ENCODE peak calls at places on chromosome 21, in five cellular contexts. E is astrocyte of the spinal cord, S is HL-60, B is PC-3, I is transverse colon. K is an unnamed sample.

GRCh38 chr21:38188037-38188436 is 68.8 kb upstream of the KCNJ15 start:
- DNase-seq in E (no peak), S (no peak), B (no peak), I (no peak), K (no peak)

GRCh38 chr21:44999428-44999971 is 59.7 kb downstream of the SLX9 start:
- DNase-seq in E (no peak), S (no peak), B (no peak), I (no peak), K (no peak)

GRCh38 chr21:38467911-38468310 is 30.4 kb downstream of the ERG start:
- DNase-seq in E (no peak), S (no peak), B (no peak), I (no peak), K (no peak)

GRCh38 chr21:17514124-17514481 is 1.3 kb downstream of the CXADR start:
- DNase-seq in E (peak), S (no peak), B (peak), I (no peak), K (peak)

GRCh38 chr21:45537111-45537745 is 5.0 kb downstream of the SLC19A1 start:
- DNase-seq in E (no peak), S (no peak), B (no peak), I (peak), K (no peak)

GRCh38 chr21:27292851-27293638 is 326.2 kb upstream of the ADAMTS5 start:
- DNase-seq in E (no peak), S (no peak), B (no peak), I (no peak), K (no peak)

GRCh38 chr21:28086861-28087581 is 905.7 kb downstream of the LTN1 start:
- DNase-seq in E (no peak), S (no peak), B (no peak), I (no peak), K (no peak)

GRCh38 chr21:35963920-35964451 is 96.3 kb downstream of the SETD4 start:
- DNase-seq in E (no peak), S (no peak), B (no peak), I (no peak), K (no peak)

GRCh38 chr21:44551290-44552015 is at the start of gene KRTAP10-2:
- DNase-seq in E (no peak), S (no peak), B (no peak), I (peak), K (no peak)

GRCh38 chr21:44984792-44985440 is 45.1 kb downstream of the SLX9 start:
- DNase-seq in E (no peak), S (no peak), B (no peak), I (no peak), K (no peak)

GRCh38 chr21:17427831-17428483 is 84.9 kb upstream of the CXADR start:
- DNase-seq in E (no peak), S (no peak), B (no peak), I (no peak), K (no peak)

GRCh38 chr21:38879912-38880577 is 74.3 kb downstream of the ETS2 start:
- DNase-seq in E (no peak), S (no peak), B (no peak), I (no peak), K (no peak)

GRCh38 chr21:45396620-45396995 is 8.4 kb upstream of the COL18A1 start:
- DNase-seq in E (no peak), S (no peak), B (no peak), I (no peak), K (no peak)

GRCh38 chr21:16085436-16085835 is 355.7 kb downstream of the USP25 start:
- DNase-seq in E (peak), S (no peak), B (peak), I (no peak), K (no peak)

GRCh38 chr21:46540087-46540710 is 64.7 kb downstream of the S100B start:
- DNase-seq in E (no peak), S (no peak), B (no peak), I (no peak), K (no peak)

GRCh38 chr21:37077403-37077802 is 4.3 kb downstream of the TTC3 start:
- DNase-seq in E (no peak), S (no peak), B (no peak), I (no peak), K (no peak)

GRCh38 chr21:39209334-39209688 is 26.1 kb upstream of the PSMG1 start:
- DNase-seq in E (no peak), S (no peak), B (no peak), I (no peak), K (no peak)

GRCh38 chr21:32009263-32009662 is 136.4 kb downstream of the HUNK start:
- DNase-seq in E (no peak), S (no peak), B (no peak), I (no peak), K (no peak)

GRCh38 chr21:26881504-26882228 is 36.5 kb upstream of the ADAMTS1 start:
- DNase-seq in E (peak), S (no peak), B (peak), I (no peak), K (peak)

GRCh38 chr21:44988607-44989537 is 49.0 kb downstream of the SLX9 start:
- DNase-seq in E (no peak), S (no peak), B (no peak), I (no peak), K (no peak)

GRCh38 chr21:38119793-38120192 is 137.0 kb upstream of the KCNJ15 start:
- DNase-seq in E (no peak), S (no peak), B (no peak), I (no peak), K (no peak)

GRCh38 chr21:27423073-27423472 is 456.2 kb upstream of the ADAMTS5 start:
- DNase-seq in E (peak), S (no peak), B (peak), I (peak), K (peak)

GRCh38 chr21:17139696-17140095 is 373.1 kb upstream of the CXADR start:
- DNase-seq in E (no peak), S (no peak), B (no peak), I (no peak), K (peak)

GRCh38 chr21:28543975-28544374 is 448.7 kb downstream of the LTN1 start:
- DNase-seq in E (no peak), S (no peak), B (no peak), I (no peak), K (peak)

GRCh38 chr21:46661211-46661625 is 25.7 kb downstream of the PRMT2 start:
- DNase-seq in E (peak), S (peak), B (no peak), I (peak), K (peak)

GRCh38 chr21:44626673-44627143 is at the start of gene KRTAP10-9:
- DNase-seq in E (no peak), S (no peak), B (no peak), I (no peak), K (no peak)

GRCh38 chr21:32929633-32930038 is 96.1 kb upstream of the OLIG2 start:
- DNase-seq in E (no peak), S (no peak), B (no peak), I (no peak), K (no peak)

GRCh38 chr21:15943009-15943666 is 213.4 kb downstream of the USP25 start:
- DNase-seq in E (peak), S (no peak), B (peak), I (no peak), K (peak)

GRCh38 chr21:16563795-16564194 is 834.0 kb downstream of the USP25 start:
- DNase-seq in E (peak), S (no peak), B (peak), I (no peak), K (peak)

GRCh38 chr21:45103966-45104520 is 29.7 kb downstream of the ADARB1 start:
- DNase-seq in E (no peak), S (no peak), B (no peak), I (no peak), K (no peak)

DNA sequence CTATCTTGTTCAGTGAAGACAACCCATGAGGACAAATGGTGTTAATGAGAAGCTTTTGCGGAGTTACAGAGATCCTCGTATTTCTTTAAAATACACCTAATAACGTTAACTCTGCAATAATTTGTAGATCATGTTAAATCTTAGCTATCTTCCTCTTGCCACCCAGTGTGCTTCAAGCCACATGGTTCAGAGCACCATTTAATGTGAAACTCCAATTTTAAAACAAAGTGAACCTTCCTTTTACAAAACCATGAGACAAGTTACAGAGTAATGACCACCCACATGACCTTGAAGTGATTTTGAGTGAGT is 1.7 kb upstream of the KCNE2 start:
- DNase-seq in E (no peak), S (no peak), B (no peak), I (no peak), K (no peak)
- TF ChIP-seq CTCF in E (no peak), S (no peak), B (peak), I (peak), K (no peak)

GRCh38 chr21:14737922-14738321 is 191.8 kb upstream of the SAMSN1 start:
- DNase-seq in E (peak), S (peak), B (peak), I (peak), K (peak)

GRCh38 chr21:14739590-14739989 is 193.5 kb upstream of the SAMSN1 start:
- DNase-seq in E (no peak), S (no peak), B (no peak), I (no peak), K (no peak)

GRCh38 chr21:14736162-14736561 is 190.0 kb upstream of the SAMSN1 start:
- DNase-seq in E (no peak), S (no peak), B (no peak), I (no peak), K (no peak)

GRCh38 chr21:14736672-14737071 is 190.6 kb upstream of the SAMSN1 start:
- DNase-seq in E (no peak), S (no peak), B (no peak), I (no peak), K (no peak)

DNA sequence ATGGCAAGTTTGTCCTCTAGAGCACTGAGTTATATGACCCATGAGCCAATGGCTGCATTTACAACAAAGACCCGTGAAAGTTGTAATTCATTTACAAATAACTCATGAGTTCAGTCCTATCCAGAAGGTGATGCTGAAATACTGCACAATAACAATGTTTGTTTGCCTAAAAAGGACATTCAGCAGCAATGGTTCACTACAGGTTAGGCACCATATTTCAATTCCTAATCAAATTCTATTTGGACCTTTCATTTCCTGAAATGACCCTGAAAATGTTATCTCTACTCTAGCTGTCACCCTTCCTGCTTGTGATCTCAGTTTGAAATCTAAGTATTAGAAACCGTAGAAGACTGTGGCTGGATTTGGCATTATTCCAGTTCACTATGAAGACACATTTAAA is 191.2 kb upstream of the SAMSN1 start:
- DNase-seq in E (no peak), S (no peak), B (no peak), I (no peak), K (peak)
- H3K4me3 ChIP-seq in E (no peak), S (no peak), B (no peak), I (no peak), K (no peak)

DNA sequence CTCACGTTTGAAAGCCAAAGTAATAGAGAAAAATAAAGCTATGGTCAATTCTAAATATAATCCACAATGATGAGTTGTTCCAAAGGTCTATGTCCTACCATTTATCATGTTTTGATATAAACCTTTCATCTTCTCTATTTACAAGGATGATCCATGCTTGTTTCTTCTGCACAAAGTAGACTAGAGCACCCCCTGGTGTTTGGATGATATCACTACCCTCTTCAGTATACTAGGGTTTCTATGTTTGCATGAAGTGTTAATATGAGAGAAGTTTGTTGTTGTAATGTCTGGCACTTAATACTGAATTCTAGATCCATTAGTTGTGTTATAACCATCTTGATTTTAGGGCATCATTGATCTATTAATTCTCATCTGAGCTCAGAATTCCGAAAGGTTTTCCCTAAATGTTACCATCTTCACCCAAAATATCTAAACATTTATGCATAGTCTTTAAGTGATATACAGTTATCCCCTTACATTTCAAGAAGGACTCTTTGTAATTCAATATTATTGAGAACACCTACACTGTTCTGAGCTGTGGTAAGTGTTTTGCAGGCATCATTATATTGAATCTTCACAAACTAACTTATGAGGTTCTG is 21.1 kb downstream of the CLDN8 start:
- DNase-seq in E (peak), S (peak), B (peak), I (no peak), K (peak)
- TF ChIP-seq CTCF in E (peak), S (peak), B (peak), I (peak), K (peak)

GRCh38 chr21:43368685-43369084 is 58.2 kb downstream of the SIK1 start:
- DNase-seq in E (no peak), S (no peak), B (no peak), I (no peak), K (no peak)

GRCh38 chr21:43370888-43371570 is 55.9 kb downstream of the SIK1 start:
- DNase-seq in E (no peak), S (no peak), B (no peak), I (no peak), K (no peak)

GRCh38 chr21:43370091-43370658 is 56.8 kb downstream of the SIK1 start:
- DNase-seq in E (peak), S (no peak), B (no peak), I (no peak), K (no peak)

GRCh38 chr21:43369124-43369523 is 57.8 kb downstream of the SIK1 start:
- DNase-seq in E (no peak), S (no peak), B (peak), I (no peak), K (peak)

GRCh38 chr21:43369596-43370090 is 57.3 kb downstream of the SIK1 start:
- DNase-seq in E (no peak), S (no peak), B (no peak), I (no peak), K (no peak)
- H3K4me3 ChIP-seq in E (no peak), S (no peak), B (no peak), I (no peak), K (no peak)

GRCh38 chr21:21666689-21667088 is 668.5 kb downstream of the NCAM2 start:
- DNase-seq in E (no peak), S (no peak), B (no peak), I (no peak), K (no peak)
- TF ChIP-seq CTCF in E (no peak), S (no peak), B (no peak), I (no peak), K (no peak)

K was measured in fibroblast of pulmonary artery.